ENCODE peak calls at places on chromosomes 7 and 10, in eight cellular contexts. X is HS-27A; K is NCI-H146; M is stimulated activated CD4-positive, alpha-beta T cell treated with anti-CD3 and anti-CD28 coated beads, Interleukin-15, amount 100 ng/mL, for 1 hour; F is endothelial cell; O is mesothelial cell of epicardium; B is caudate nucleus; U is KBM-7. I is an unnamed sample.

GRCh38 chr7:18844735-18845134 is 272.7 kb downstream of the TWIST1 start:
- DNase-seq in B (no peak), K (no peak), U (no peak), M (no peak), F (no peak), X (no peak), O (no peak), I (no peak)

GRCh38 chr10:26970667-26971066 is 109.9 kb upstream of the ABI1 start:
- DNase-seq in K (no peak), M (no peak), F (no peak), X (no peak), U (no peak), O (no peak), B (no peak), I (no peak)

GRCh38 chr7:43650457-43651052 is 67.6 kb downstream of the STK17A start:
- DNase-seq in U (no peak), X (peak), B (no peak), F (no peak), K (no peak), M (no peak), O (no peak), I (no peak)

GRCh38 chr7:16028103-16028502 is 341.6 kb upstream of the MEOX2 start:
- DNase-seq in X (peak), O (no peak), U (no peak), F (no peak), B (no peak), K (no peak), M (no peak), I (no peak)

GRCh38 chr10:88525371-88526079 is 57.6 kb downstream of the RNLS start:
- DNase-seq in F (no peak), B (no peak), K (no peak), O (no peak), X (peak), M (no peak), U (no peak), I (no peak)

GRCh38 chr7:158109364-158110033 is 478.1 kb downstream of the PTPRN2 start:
- DNase-seq in B (no peak), U (no peak), F (no peak), K (no peak), O (no peak), X (no peak), M (no peak), I (no peak)

GRCh38 chr7:2633538-2634264 is 1.9 kb downstream of the TTYH3 start:
- DNase-seq in U (peak), F (no peak), K (peak), O (no peak), X (no peak), B (peak), M (no peak), I (no peak)

GRCh38 chr7:150945853-150946825 is 32.0 kb downstream of the KCNH2 start:
- DNase-seq in F (no peak), K (no peak), B (peak), O (peak), X (no peak), U (no peak), M (no peak), I (no peak)

GRCh38 chr7:107319724-107320228 is 150.1 kb upstream of the GPR22 start:
- DNase-seq in K (no peak), B (no peak), O (no peak), U (no peak), X (no peak), M (no peak), F (no peak), I (no peak)

GRCh38 chr10:116056445-116057293 is 216.3 kb downstream of the GFRA1 start:
- DNase-seq in M (no peak), F (no peak), U (no peak), X (no peak), B (no peak), O (no peak), K (no peak), I (no peak)

GRCh38 chr7:148622887-148623585 is 32.5 kb downstream of the C7orf33 start:
- DNase-seq in K (no peak), M (no peak), B (no peak), O (no peak), U (peak), X (no peak), F (no peak), I (peak)

GRCh38 chr10:1109795-1110673 is 53.8 kb downstream of the WDR37 start:
- DNase-seq in X (peak), B (peak), K (peak), O (peak), F (peak), M (peak), U (peak), I (peak)

GRCh38 chr7:48171190-48171589 is at the start of gene ABCA13:
- DNase-seq in X (no peak), U (no peak), M (no peak), K (no peak), O (no peak), B (no peak), F (no peak), I (no peak)

GRCh38 chr10:43195557-43195956 is 57.3 kb downstream of the CSGALNACT2 start:
- DNase-seq in M (no peak), K (no peak), X (no peak), O (peak), U (no peak), B (no peak), F (no peak), I (no peak)

GRCh38 chr7:64884085-64884912 is 18.8 kb upstream of the ZNF273 start:
- DNase-seq in F (no peak), B (no peak), U (no peak), X (no peak), K (no peak), M (no peak), O (peak), I (no peak)

GRCh38 chr10:82358486-82359097 is 483.6 kb downstream of the NRG3 start:
- DNase-seq in F (no peak), B (no peak), K (no peak), U (no peak), O (no peak), M (no peak), X (no peak), I (no peak)

GRCh38 chr10:43890124-43890523 is 241.4 kb upstream of the ZNF32 start:
- DNase-seq in K (no peak), X (no peak), U (no peak), M (no peak), F (no peak), B (no peak), O (no peak), I (no peak)

I was measured in HEK293T.